ENCODE peak calls at places on chromosomes 4 and X, in eight cellular contexts. T, M, V, E, R, W, H and O are unnamed samples. For H3K9me3, the result is how much of the 10 kb centered on the place peaks cover.

GRCh38 chr4:48991357-48991756 is 5.3 kb downstream of the CWH43 start:
- DNase-seq in T (no peak), M (no peak), V (no peak), E (no peak), R (no peak), W (no peak), H (no peak), O (no peak)

GRCh38 chr4:186669159-186669720 is 54.4 kb downstream of the FAT1 start:
- DNase-seq in T (no peak), M (no peak), V (peak), E (peak), R (peak), W (peak), H (no peak), O (no peak)

GRCh38 chr4:122218762-122219161 is 66.6 kb downstream of the BLTP1 start:
- DNase-seq in T (no peak), M (no peak), V (no peak), E (peak), R (peak), W (peak), H (no peak), O (no peak)

GRCh38 chr4:40238700-40239548 is 42.1 kb downstream of the RHOH start:
- DNase-seq in T (peak), M (no peak), V (no peak), E (no peak), R (no peak), W (no peak), H (no peak), O (no peak)

GRCh38 chrX:39764441-39764914 is 333.3 kb downstream of the BCOR start:
- DNase-seq in T (no peak), M (no peak), V (no peak), E (no peak), R (no peak), W (no peak), H (no peak), O (peak)

GRCh38 chrX:71107245-71107644 is 705 bp upstream of the CXorf65 start:
- DNase-seq in T (no peak), M (no peak), V (no peak), E (no peak), R (no peak), W (no peak), H (no peak), O (no peak)

GRCh38 chr4:110172972-110173371 is 25.4 kb downstream of the ELOVL6 start:
- DNase-seq in T (no peak), M (no peak), V (no peak), E (no peak), R (no peak), W (no peak), H (no peak), O (no peak)

GRCh38 chrX:153611298-153612095 is 12.6 kb upstream of the CCNQ start:
- DNase-seq in T (no peak), M (no peak), V (no peak), E (no peak), R (peak), W (no peak), H (no peak), O (no peak)

GRCh38 chr4:176902710-176903323 is 110.1 kb upstream of the VEGFC start:
- DNase-seq in T (no peak), M (no peak), V (no peak), E (peak), R (peak), W (no peak), H (no peak), O (no peak)

GRCh38 chr4:8079031-8079885 is 79.4 kb downstream of the ABLIM2 start:
- DNase-seq in T (no peak), M (no peak), V (no peak), E (no peak), R (peak), W (peak), H (no peak), O (no peak)

GRCh38 chrX:38805294-38806053 is 4.2 kb downstream of the MID1IP1 start:
- DNase-seq in T (peak), M (no peak), V (peak), E (peak), R (peak), W (peak), H (peak), O (peak)

GRCh38 chrX:129980540-129981206 is 1.8 kb upstream of the BCORL1 start:
- DNase-seq in T (no peak), M (no peak), V (peak), E (peak), R (peak), W (peak), H (peak), O (peak)

GRCh38 chrX:154735695-154736393 is 15.0 kb downstream of the GAB3 start:
- DNase-seq in T (no peak), M (no peak), V (no peak), E (peak), R (peak), W (no peak), H (peak), O (peak)

GRCh38 chrX:113906168-113906567 is 677.7 kb upstream of the HTR2C start:
- DNase-seq in T (no peak), M (no peak), V (no peak), E (peak), R (no peak), W (peak), H (no peak), O (no peak)

GRCh38 chrX:45794995-45795337 is 594.3 kb upstream of the DIPK2B start:
- DNase-seq in T (no peak), M (no peak), V (no peak), E (no peak), R (no peak), W (no peak), H (no peak), O (no peak)

GRCh38 chrX:11064851-11065600 is 46.1 kb upstream of the HCCS start:
- DNase-seq in T (no peak), M (no peak), V (no peak), E (peak), R (peak), W (no peak), H (no peak), O (no peak)

GRCh38 chrX:94178145-94178790 is 504.3 kb downstream of the FAM133A start:
- DNase-seq in T (no peak), M (no peak), V (no peak), E (no peak), R (peak), W (no peak), H (no peak), O (no peak)

GRCh38 chrX:16807976-16808542 is 21.8 kb downstream of the TXLNG start:
- DNase-seq in T (no peak), M (no peak), V (no peak), E (peak), R (peak), W (no peak), H (no peak), O (peak)

GRCh38 chr4:1684756-1685603 is 867 bp upstream of the FAM53A start:
- DNase-seq in T (no peak), M (no peak), V (no peak), E (no peak), R (no peak), W (no peak), H (no peak), O (no peak)

GRCh38 chr4:141654098-141654497 is 17.7 kb downstream of the IL15 start:
- DNase-seq in T (no peak), M (no peak), V (peak), E (peak), R (peak), W (peak), H (peak), O (peak)

GRCh38 chr4:148986951-148987350 is 544.7 kb upstream of the NR3C2 start:
- DNase-seq in T (no peak), M (no peak), V (no peak), E (no peak), R (no peak), W (no peak), H (no peak), O (no peak)

GRCh38 chrX:40171513-40172168 is 73.9 kb upstream of the BCOR start:
- DNase-seq in T (peak), M (no peak), V (peak), E (peak), R (peak), W (peak), H (peak), O (peak)

GRCh38 chr4:8848507-8849265 is 23.0 kb downstream of the HMX1 start:
- DNase-seq in T (no peak), M (no peak), V (peak), E (no peak), R (no peak), W (no peak), H (no peak), O (no peak)

GRCh38 chr4:170465434-170465833 is 375.7 kb upstream of the AADAT start:
- DNase-seq in T (no peak), M (no peak), V (no peak), E (no peak), R (no peak), W (peak), H (no peak), O (no peak)

GRCh38 chrX:142204522-142205433 is at the start of gene MAGEC2:
- DNase-seq in T (no peak), M (no peak), V (no peak), E (no peak), R (no peak), W (no peak), H (peak), O (peak)

GRCh38 chr4:22668301-22668700 is 24.4 kb upstream of the GBA3 start:
- DNase-seq in T (no peak), M (no peak), V (no peak), E (peak), R (peak), W (no peak), H (no peak), O (no peak)

GRCh38 chr4:77538574-77539157 is 67.0 kb upstream of the CXCL13 start:
- DNase-seq in T (no peak), M (no peak), V (no peak), E (peak), R (no peak), W (no peak), H (no peak), O (peak)

GRCh38 chr4:187606581-187606980 is 389.0 kb upstream of the ZFP42 start:
- DNase-seq in T (peak), M (no peak), V (peak), E (peak), R (peak), W (peak), H (no peak), O (peak)

GRCh38 chrX:81874807-81875206 is 672.9 kb downstream of the SH3BGRL start:
- DNase-seq in T (no peak), M (no peak), V (no peak), E (no peak), R (no peak), W (no peak), H (no peak), O (no peak)

GRCh38 chrX:81876437-81876836 is 674.5 kb downstream of the SH3BGRL start:
- DNase-seq in T (no peak), M (no peak), V (no peak), E (no peak), R (no peak), W (no peak), H (no peak), O (no peak)

DNA sequence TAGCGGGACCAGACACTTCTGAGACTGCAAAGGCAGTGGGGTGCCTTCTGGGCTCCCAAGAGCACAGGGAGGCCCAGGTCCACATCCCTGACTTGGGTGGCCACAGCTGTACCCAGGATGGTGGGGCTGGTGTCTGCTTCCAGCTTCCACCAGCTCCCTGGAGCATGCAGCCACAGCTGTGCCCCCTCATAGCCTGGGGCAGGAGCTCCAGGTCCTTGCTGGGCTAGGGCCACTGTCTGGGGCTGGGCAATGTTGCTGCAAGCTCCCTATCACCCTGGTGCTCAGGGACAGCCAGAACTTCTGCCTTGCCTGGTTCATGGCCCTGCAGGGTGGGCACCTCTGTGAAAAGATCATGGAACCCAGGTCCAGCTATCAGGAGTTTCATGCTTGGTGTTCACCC is 673.9 kb downstream of the SH3BGRL start:
- DNase-seq in T (no peak), M (no peak), V (no peak), E (no peak), R (no peak), W (no peak), H (no peak), O (no peak)
- H3K9me3 ChIP-seq in T (under half), M (under half), V (under half), E (under half), R (under half), W (under half), H (under half), O (under half)

DNA sequence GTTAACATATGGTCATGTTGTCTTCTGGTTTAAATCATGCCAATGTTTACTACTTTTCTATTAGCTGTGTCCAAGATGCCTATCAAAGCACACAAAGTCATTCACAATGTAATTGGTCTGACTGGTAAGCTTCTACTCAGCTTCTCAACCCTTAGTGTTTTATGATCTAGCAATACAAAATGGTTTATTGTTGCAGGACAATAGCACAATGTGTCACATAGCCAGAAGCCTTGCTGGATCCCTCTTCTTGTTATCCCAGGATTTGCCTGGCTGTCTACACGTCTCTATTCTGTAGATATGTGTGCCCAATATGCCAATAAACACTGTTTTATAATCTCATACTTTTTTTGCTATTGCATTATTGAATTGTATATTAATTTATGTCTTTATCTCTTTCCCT is 1111.0 kb upstream of the AGA start:
- DNase-seq in T (no peak), M (no peak), V (no peak), E (no peak), R (no peak), W (no peak), H (no peak), O (no peak)
- H3K9me3 ChIP-seq in T (under half), M (under half), V (under half), E (under half), R (under half), W (under half), H (under half), O (under half)

GRCh38 chrX:69541959-69542358 is 37.8 kb downstream of the NALF2 start:
- DNase-seq in T (no peak), M (no peak), V (no peak), E (no peak), R (no peak), W (no peak), H (no peak), O (no peak)

GRCh38 chrX:69546417-69546816 is 42.3 kb downstream of the NALF2 start:
- DNase-seq in T (no peak), M (no peak), V (no peak), E (no peak), R (no peak), W (no peak), H (no peak), O (no peak)

GRCh38 chrX:69539437-69539836 is 35.3 kb downstream of the NALF2 start:
- DNase-seq in T (no peak), M (no peak), V (no peak), E (no peak), R (no peak), W (no peak), H (no peak), O (no peak)

GRCh38 chrX:69546978-69547377 is 42.9 kb downstream of the NALF2 start:
- DNase-seq in T (no peak), M (no peak), V (no peak), E (no peak), R (no peak), W (no peak), H (no peak), O (no peak)

GRCh38 chrX:69543572-69543971 is 39.4 kb downstream of the NALF2 start:
- DNase-seq in T (no peak), M (no peak), V (no peak), E (no peak), R (no peak), W (no peak), H (no peak), O (no peak)
- H3K9me3 ChIP-seq in T (under half), M (under half), V (under half), E (under half), R (under half), W (under half), H (under half), O (under half)

GRCh38 chr4:32930700-32931099 is 2210.5 kb downstream of the PCDH7 start:
- DNase-seq in T (no peak), M (no peak), V (no peak), E (no peak), R (no peak), W (no peak), H (no peak), O (no peak)
- H3K9me3 ChIP-seq in T (under half), M (under half), V (under half), E (under half), R (under half), W (under half), H (under half), O (under half)

DNA sequence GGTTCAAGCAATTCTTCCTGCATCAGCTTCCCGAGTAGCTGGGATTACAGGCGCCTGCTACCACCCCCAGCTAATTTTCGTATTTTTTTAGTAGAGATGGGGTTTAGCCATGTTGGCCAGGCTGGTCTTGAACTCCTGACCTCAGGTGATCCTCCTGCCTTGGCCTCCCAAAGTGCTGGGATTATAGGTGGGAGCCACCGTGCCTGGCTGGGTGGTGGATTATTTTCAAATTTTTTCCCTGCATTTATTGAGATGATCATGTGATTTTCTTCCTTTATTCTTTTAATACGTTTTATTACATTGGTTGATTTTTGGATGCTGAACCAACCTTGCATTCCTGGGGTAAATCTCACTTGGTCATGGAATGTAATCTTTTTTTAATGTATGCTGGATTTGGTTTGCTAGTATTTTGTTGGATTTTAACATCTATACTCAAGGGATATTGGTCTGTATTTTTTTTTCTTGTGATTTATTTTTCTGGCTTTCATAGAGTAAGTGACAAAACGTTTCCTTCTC is 30.9 kb downstream of the BMP2K start:
- DNase-seq in T (no peak), M (no peak), V (no peak), E (no peak), R (no peak), W (no peak), H (no peak), O (no peak)
- H3K9me3 ChIP-seq in T (under half), M (under half), V (under half), E (under half), R (under half), W (under half), H (under half), O (under half)

GRCh38 chrX:131739823-131740222 is 195.9 kb downstream of the OR13H1 start:
- DNase-seq in T (no peak), M (no peak), V (no peak), E (no peak), R (no peak), W (no peak), H (no peak), O (no peak)
- H3K9me3 ChIP-seq in T (under half), M (under half), V (under half), E (under half), R (under half), W (under half), H (under half), O (under half)

DNA sequence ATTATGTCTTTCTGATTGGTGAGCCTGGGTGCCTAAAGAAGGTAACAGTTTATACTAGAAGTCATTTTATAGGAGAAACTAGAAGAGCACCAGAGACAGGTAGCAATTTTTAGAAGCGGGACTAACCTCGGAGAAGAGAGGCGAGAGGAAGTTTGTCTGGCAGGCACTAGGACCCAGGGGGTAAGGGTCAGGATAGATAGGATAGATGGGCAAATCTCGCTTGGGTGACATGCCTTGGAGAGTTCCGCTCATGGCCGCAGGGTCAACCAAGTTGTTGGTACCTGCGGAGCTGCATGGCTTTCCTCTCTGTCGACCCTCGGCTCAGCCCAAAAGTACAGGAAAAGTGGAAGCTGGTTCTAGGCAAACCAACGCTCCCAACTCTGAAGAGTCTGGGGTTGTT is 11.3 kb downstream of the PI4K2B start:
- DNase-seq in T (no peak), M (no peak), V (no peak), E (no peak), R (no peak), W (no peak), H (no peak), O (no peak)
- H3K9me3 ChIP-seq in T (under half), M (under half), V (under half), E (under half), R (under half), W (under half), H (under half), O (under half)

GRCh38 chrX:1941291-1941690 is 326.4 kb downstream of the ASMT start:
- DNase-seq in T (no peak), M (no peak), V (no peak), E (no peak), R (no peak), W (peak), H (no peak), O (no peak)
- H3K9me3 ChIP-seq in T (under half), M (under half), V (under half), E (under half), R (under half), W (under half), H (under half), O (under half)